ENCODE peak calls at places on chromosomes 3 and 15, in four cellular contexts. W is esophagus squamous epithelium, U is uterus, I is fibroblast of lung. R is an unnamed sample. For H3K4me1, the result is how much of the 10 kb centered on the place peaks cover.

GRCh38 chr3:178420033-178420432 is 116.2 kb upstream of the KCNMB2 start:
- DNase-seq in U (no peak), I (no peak), W (no peak), R (no peak)

GRCh38 chr15:37289109-37289765 is 188.9 kb upstream of the MEIS2 start:
- DNase-seq in U (no peak), I (no peak), W (no peak), R (no peak)

GRCh38 chr3:21839592-21839991 is 88.6 kb upstream of the ZNF385D start:
- DNase-seq in U (no peak), W (no peak), I (peak), R (no peak)

GRCh38 chr3:57402675-57403074 is 110.2 kb upstream of the ASB14 start:
- DNase-seq in W (no peak), I (no peak), U (no peak), R (no peak)

GRCh38 chr3:9280477-9281219 is 31.2 kb upstream of the SRGAP3 start:
- DNase-seq in W (no peak), I (peak), U (no peak), R (no peak)

GRCh38 chr3:24523988-24524727 is 29.5 kb upstream of the THRB start:
- DNase-seq in U (no peak), W (no peak), I (peak), R (no peak)

GRCh38 chr15:48710952-48711495 is 65.5 kb upstream of the FBN1 start:
- DNase-seq in W (no peak), U (no peak), I (peak), R (no peak)

GRCh38 chr15:79314811-79315210 is 3.9 kb downstream of the TMED3 start:
- DNase-seq in W (no peak), U (no peak), I (no peak), R (peak)

GRCh38 chr3:11201246-11202024 is 47.1 kb downstream of the HRH1 start:
- DNase-seq in I (peak), U (peak), W (no peak), R (no peak)

GRCh38 chr15:70100495-70101331 is 3.0 kb upstream of the TLE3 start:
- DNase-seq in W (no peak), U (peak), I (peak), R (no peak)

GRCh38 chr3:190012314-190012782 is 108.3 kb downstream of the P3H2 start:
- DNase-seq in U (no peak), W (no peak), I (peak), R (no peak)

GRCh38 chr15:101045236-101045646 is 126.1 kb downstream of the LRRK1 start:
- DNase-seq in I (no peak), U (peak), W (no peak), R (no peak)

GRCh38 chr3:123346726-123347125 is 102.2 kb downstream of the ADCY5 start:
- DNase-seq in U (no peak), I (no peak), W (no peak), R (no peak)

GRCh38 chr3:107392549-107393165 is 15.4 kb downstream of the CCDC54 start:
- DNase-seq in U (no peak), I (peak), W (no peak), R (peak)

GRCh38 chr3:150145659-150146058 is 175.0 kb upstream of the PFN2 start:
- DNase-seq in W (no peak), I (peak), U (no peak), R (no peak)

GRCh38 chr15:30885814-30886213 is 17.9 kb upstream of the FAN1 start:
- DNase-seq in W (no peak), U (no peak), I (peak), R (no peak)

GRCh38 chr3:180351601-180352000 is 250.4 kb upstream of the TTC14 start:
- DNase-seq in I (no peak), W (no peak), U (no peak), R (no peak)

GRCh38 chr3:180359381-180360279 is 242.3 kb upstream of the TTC14 start:
- DNase-seq in I (no peak), W (no peak), U (no peak), R (no peak)

GRCh38 chr3:180358179-180358578 is 243.8 kb upstream of the TTC14 start:
- DNase-seq in I (peak), W (no peak), U (no peak), R (no peak)

DNA sequence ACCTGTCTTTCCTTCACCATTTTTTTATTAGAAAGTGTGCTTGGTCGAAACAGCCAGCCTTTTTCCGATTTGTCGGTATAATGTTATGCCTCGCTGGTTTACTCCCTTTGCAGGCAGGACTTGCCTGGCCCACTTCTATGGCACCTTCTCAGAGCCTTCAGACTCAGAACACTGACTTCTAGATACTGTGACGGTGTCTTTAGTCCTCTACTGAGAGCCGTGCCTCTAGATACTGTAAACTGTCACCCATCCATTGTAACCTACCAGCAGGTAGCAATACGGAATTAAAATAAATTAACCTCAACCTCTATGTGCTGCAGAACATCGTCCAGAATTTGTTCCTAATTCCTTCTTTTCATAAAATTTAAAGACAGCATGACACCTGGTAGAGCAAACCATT is 247.7 kb upstream of the TTC14 start:
- DNase-seq in U (no peak), I (no peak), W (no peak), R (no peak)
- TF ChIP-seq CTCF in U (no peak), I (no peak), W (no peak), R (no peak)

GRCh38 chr3:16104161-16104560 is 70.3 kb upstream of the GALNT15 start:
- DNase-seq in W (no peak), I (peak), U (no peak), R (no peak)
- H3K27ac ChIP-seq in W (no peak), I (peak), U (no peak), R (peak)

GRCh38 chr3:50339485-50340196 is 995 bp downstream of the RASSF1 start:
- DNase-seq in U (no peak), I (no peak), W (no peak), R (no peak)
- H3K4me1 ChIP-seq in U (under half), I (under half), W (half or more), R (under half)

DNA sequence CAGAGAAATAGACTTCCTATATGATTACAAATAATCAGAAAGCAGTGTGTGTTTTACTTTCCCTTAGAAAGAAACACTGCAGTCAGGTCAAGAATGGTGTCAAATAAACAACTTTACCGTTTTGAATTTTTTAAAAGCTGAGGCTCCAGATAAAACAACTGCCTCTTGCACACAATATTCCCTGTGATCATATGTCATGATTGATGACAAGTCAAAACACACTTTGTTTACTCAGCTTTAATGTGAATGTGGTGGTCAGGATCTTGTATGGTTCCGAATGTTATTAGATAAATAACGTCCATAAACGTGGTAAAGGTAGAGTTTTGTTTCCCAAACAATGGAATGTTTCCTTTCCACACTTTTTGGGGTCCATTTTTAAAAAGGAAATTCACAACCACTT is 428.4 kb upstream of the MDFIC2 start:
- DNase-seq in U (no peak), I (no peak), W (no peak), R (no peak)
- TF ChIP-seq CTCF in U (no peak), I (no peak), W (no peak), R (no peak)

GRCh38 chr3:64188810-64189560 is 36.3 kb downstream of the PRICKLE2 start:
- DNase-seq in U (peak), W (no peak), I (peak), R (no peak)

GRCh38 chr3:64191822-64192221 is 33.4 kb downstream of the PRICKLE2 start:
- DNase-seq in U (no peak), I (no peak), W (no peak), R (no peak)

GRCh38 chr3:64187065-64187959 is 38.0 kb downstream of the PRICKLE2 start:
- DNase-seq in I (peak), W (no peak), U (peak), R (peak)

GRCh38 chr3:64186667-64187064 is 38.6 kb downstream of the PRICKLE2 start:
- DNase-seq in I (no peak), W (no peak), U (no peak), R (no peak)

DNA sequence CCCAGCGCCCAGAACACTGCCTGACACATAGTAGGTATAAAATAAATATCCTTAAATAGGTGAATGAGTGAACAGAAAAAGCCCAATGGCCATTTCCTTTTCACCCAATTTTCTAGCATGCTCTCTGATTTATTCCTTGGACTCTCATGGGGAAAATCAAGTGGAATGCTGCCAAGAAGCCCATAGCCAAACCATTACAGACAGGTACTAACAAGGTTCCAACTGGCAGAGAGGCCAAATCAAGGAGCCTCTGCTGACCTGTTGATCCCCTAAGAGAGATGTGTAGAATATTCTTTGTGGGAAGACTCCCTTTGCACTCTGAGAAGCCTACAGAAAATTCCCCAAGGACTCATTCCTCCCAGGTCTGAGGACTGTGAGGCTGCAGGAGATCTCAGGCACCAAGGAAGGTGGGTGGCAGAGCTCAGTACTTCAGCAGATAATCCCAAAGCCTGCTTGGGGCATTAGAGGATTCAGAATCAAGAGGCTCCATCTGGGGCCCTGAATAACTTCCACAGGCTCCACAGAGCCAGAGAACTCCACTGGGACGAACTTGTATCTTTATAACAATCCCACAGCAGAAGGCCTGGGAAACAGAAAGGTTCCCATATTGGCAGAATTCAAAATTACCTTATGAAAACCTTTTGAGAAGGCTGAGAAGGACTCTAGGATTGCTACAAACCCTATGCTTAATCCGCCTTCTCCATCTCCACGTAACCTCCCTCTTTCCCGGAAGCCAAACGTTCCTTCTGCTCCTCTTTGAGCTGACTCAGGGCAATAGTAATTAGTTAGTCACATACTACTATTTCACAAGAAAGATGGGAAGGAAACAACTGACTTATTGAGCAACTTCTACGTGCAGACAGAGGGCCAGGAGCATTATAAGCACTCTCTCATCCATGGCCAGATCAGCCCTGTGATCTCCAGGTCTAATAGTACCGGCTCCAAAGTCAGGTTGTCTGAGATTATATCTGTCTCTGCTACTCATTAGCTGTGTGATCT is 34.5 kb downstream of the PRICKLE2 start:
- DNase-seq in W (no peak), I (peak), U (no peak), R (no peak)
- H3K27ac ChIP-seq in W (peak), I (peak), U (peak), R (peak)

GRCh38 chr3:111548060-111548459 is 6.1 kb downstream of the CD96 start:
- DNase-seq in W (no peak), I (no peak), U (no peak), R (no peak)

GRCh38 chr3:111547645-111548044 is 5.6 kb downstream of the CD96 start:
- DNase-seq in I (no peak), W (no peak), U (no peak), R (no peak)

GRCh38 chr3:111545349-111545748 is 3.4 kb downstream of the CD96 start:
- DNase-seq in W (no peak), I (no peak), U (no peak), R (no peak)

DNA sequence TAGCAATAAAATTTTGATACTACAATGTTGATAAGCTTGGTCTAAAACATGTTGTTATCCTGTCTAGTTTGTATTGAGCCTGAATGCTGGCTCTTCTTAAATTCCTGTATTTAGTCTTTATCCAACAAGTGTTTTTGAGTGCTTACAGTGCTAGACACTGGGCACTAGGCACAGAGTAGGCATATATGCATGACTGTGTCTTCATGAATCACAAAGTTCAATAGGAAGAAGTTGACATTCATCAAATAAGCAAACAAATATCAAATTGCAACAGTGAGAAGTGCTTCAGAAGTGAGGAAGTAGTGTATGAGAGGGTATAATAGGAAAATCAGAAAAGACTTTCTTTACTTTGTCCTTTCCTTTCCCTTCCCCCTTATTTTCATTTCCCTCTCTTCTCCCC is 6.8 kb downstream of the CD96 start:
- DNase-seq in I (no peak), W (no peak), U (no peak), R (no peak)
- H3K4me1 ChIP-seq in I (under half), W (under half), U (under half), R (under half)